ENCODE peak calls at places on chromosomes 1 and 21, in six cellular contexts. Y, S, A, F, O and Q are unnamed samples.

GRCh38 chr1:221994274-221994698 is 252.4 kb upstream of the DUSP10 start:
- DNase-seq in Y (no peak), A (no peak), S (peak), F (no peak), O (no peak), Q (no peak)

GRCh38 chr1:41319803-41320711 is 41.2 kb upstream of the FOXO6 start:
- DNase-seq in Y (no peak), S (no peak), F (no peak), O (no peak), A (no peak), Q (no peak)

GRCh38 chr1:41507152-41507720 is 22.8 kb upstream of the EDN2 start:
- DNase-seq in Y (no peak), S (no peak), F (no peak), A (no peak), O (no peak), Q (no peak)

GRCh38 chr1:167518331-167518700 is at the start of gene CD247:
- DNase-seq in F (no peak), O (peak), S (peak), A (peak), Y (no peak), Q (no peak)

GRCh38 chr1:34460193-34460592 is 283.5 kb downstream of the C1orf94 start:
- DNase-seq in F (peak), Y (peak), S (peak), A (peak), O (peak), Q (peak)

GRCh38 chr21:33036430-33037162 is 10.9 kb downstream of the OLIG2 start:
- DNase-seq in S (no peak), F (no peak), Y (no peak), A (peak), O (no peak), Q (no peak)

GRCh38 chr1:1399870-1400575 is 888 bp upstream of the CCNL2 start:
- DNase-seq in O (no peak), A (no peak), F (no peak), Y (no peak), S (no peak), Q (no peak)

GRCh38 chr1:27349784-27350672 is 8.2 kb downstream of the SYTL1 start:
- DNase-seq in F (peak), S (no peak), O (no peak), A (no peak), Y (peak), Q (peak)

GRCh38 chr1:235054961-235055360 is 73.7 kb downstream of the TOMM20 start:
- DNase-seq in A (no peak), O (no peak), Y (no peak), S (no peak), F (no peak), Q (no peak)

GRCh38 chr1:173094539-173094938 is 43.8 kb upstream of the TNFSF18 start:
- DNase-seq in Y (no peak), O (no peak), F (no peak), S (no peak), A (no peak), Q (no peak)

GRCh38 chr21:17709266-17709611 is 96.5 kb upstream of the BTG3 start:
- DNase-seq in O (no peak), S (no peak), Y (no peak), F (no peak), A (no peak), Q (no peak)